ENCODE peak calls at places on chromosomes 7 and 10, in four cellular contexts. One of them, this sample, is unnamed.

GRCh38 chr10:102324061-102324460 is 71.4 kb upstream of the NFKB2 start:
- DNase-seq in prostate gland: no peak
- DNase-seq in stomach: no peak
- DNase-seq in tibial nerve: no peak
- DNase-seq in this sample: peak; percentile 58

GRCh38 chr10:62437696-62438095 is 63.5 kb downstream of the ZNF365 start:
- DNase-seq in prostate gland: peak; percentile 22
- DNase-seq in tibial nerve: peak; percentile 85
- DNase-seq in stomach: no peak
- DNase-seq in this sample: peak; percentile 69

GRCh38 chr7:22723642-22724041 is 3.4 kb upstream of the IL6 start:
- DNase-seq in tibial nerve: no peak
- DNase-seq in stomach: no peak
- DNase-seq in prostate gland: no peak
- DNase-seq in this sample: no peak

GRCh38 chr7:17601921-17602320 is 303.5 kb downstream of the AHR start:
- DNase-seq in prostate gland: no peak
- DNase-seq in stomach: no peak
- DNase-seq in tibial nerve: no peak
- DNase-seq in this sample: peak; percentile 38

GRCh38 chr10:121740069-121740468 is 141.8 kb upstream of the FGFR2 start:
- DNase-seq in tibial nerve: no peak
- DNase-seq in prostate gland: no peak
- DNase-seq in stomach: no peak
- DNase-seq in this sample: no peak

GRCh38 chr10:116748041-116748440 is 5.7 kb upstream of the HSPA12A start:
- DNase-seq in stomach: no peak
- DNase-seq in tibial nerve: no peak
- DNase-seq in prostate gland: no peak
- DNase-seq in this sample: peak; percentile 92

GRCh38 chr7:156466955-156467625 is 173.5 kb upstream of the RNF32 start:
- DNase-seq in prostate gland: no peak
- DNase-seq in stomach: no peak
- DNase-seq in tibial nerve: no peak
- DNase-seq in this sample: no peak

GRCh38 chr10:49309691-49310371 is 10.9 kb downstream of the C10orf71 start:
- DNase-seq in prostate gland: no peak
- DNase-seq in tibial nerve: no peak
- DNase-seq in stomach: no peak
- DNase-seq in this sample: no peak

GRCh38 chr10:19200211-19200610 is 151.6 kb downstream of the MALRD1 start:
- DNase-seq in stomach: no peak
- DNase-seq in tibial nerve: no peak
- DNase-seq in prostate gland: no peak
- DNase-seq in this sample: no peak

GRCh38 chr10:26448706-26449435 is 10.7 kb downstream of the APBB1IP start:
- DNase-seq in prostate gland: no peak
- DNase-seq in stomach: no peak
- DNase-seq in tibial nerve: no peak
- DNase-seq in this sample: no peak
- H3K4me3 ChIP-seq in prostate gland: no peak overlapping the region
- H3K4me3 ChIP-seq in stomach: no peak overlapping the region
- H3K4me3 ChIP-seq in tibial nerve: no peak overlapping the region
- H3K4me3 ChIP-seq in this sample: no peak overlapping the region

GRCh38 chr7:142595816-142596516 is 153.3 kb upstream of the PRSS1 start:
- DNase-seq in tibial nerve: no peak
- DNase-seq in prostate gland: no peak
- DNase-seq in stomach: no peak
- DNase-seq in this sample: no peak

GRCh38 chr7:142592664-142593063 is 156.6 kb upstream of the PRSS1 start:
- DNase-seq in prostate gland: no peak
- DNase-seq in tibial nerve: no peak
- DNase-seq in stomach: no peak
- DNase-seq in this sample: no peak

GRCh38 chr7:142594078-142594477 is 155.2 kb upstream of the PRSS1 start:
- DNase-seq in prostate gland: no peak
- DNase-seq in stomach: no peak
- DNase-seq in tibial nerve: no peak
- DNase-seq in this sample: no peak

GRCh38 chr7:142592231-142592630 is 157.0 kb upstream of the PRSS1 start:
- DNase-seq in prostate gland: no peak
- DNase-seq in stomach: no peak
- DNase-seq in tibial nerve: no peak
- DNase-seq in this sample: no peak

GRCh38 chr7:142593106-142593505 is 156.2 kb upstream of the PRSS1 start:
- DNase-seq in tibial nerve: no peak
- DNase-seq in stomach: no peak
- DNase-seq in prostate gland: no peak
- DNase-seq in this sample: no peak
- H3K4me3 ChIP-seq in tibial nerve: no peak overlapping the region
- H3K4me3 ChIP-seq in stomach: no peak overlapping the region
- H3K4me3 ChIP-seq in prostate gland: no peak overlapping the region
- H3K4me3 ChIP-seq in this sample: no peak overlapping the region

GRCh38 chr10:80078448-80079311 is at the start of gene TMEM254:
- DNase-seq in prostate gland: peak; percentile 88
- DNase-seq in tibial nerve: peak; percentile 87
- DNase-seq in stomach: peak; percentile 92
- DNase-seq in this sample: peak; percentile 71

GRCh38 chr10:80081026-80081425 is 2.6 kb downstream of the TMEM254 start:
- DNase-seq in stomach: no peak
- DNase-seq in tibial nerve: no peak
- DNase-seq in prostate gland: no peak
- DNase-seq in this sample: no peak

GRCh38 chr10:80079312-80079613 is 798 bp downstream of the TMEM254 start:
- DNase-seq in stomach: no peak
- DNase-seq in prostate gland: no peak
- DNase-seq in tibial nerve: no peak
- DNase-seq in this sample: no peak

GRCh38 chr10:80075781-80076180 is 2.7 kb upstream of the TMEM254 start:
- DNase-seq in tibial nerve: no peak
- DNase-seq in stomach: no peak
- DNase-seq in prostate gland: no peak
- DNase-seq in this sample: peak; percentile 94

GRCh38 chr10:80077869-80078447 is 507 bp upstream of the TMEM254 start:
- DNase-seq in stomach: no peak
- DNase-seq in prostate gland: no peak
- DNase-seq in tibial nerve: no peak
- DNase-seq in this sample: no peak
- H3K4me3 ChIP-seq in stomach: peak overlapping the region; percentile 69
- H3K4me3 ChIP-seq in prostate gland: peak overlapping the region; percentile 76
- H3K4me3 ChIP-seq in tibial nerve: peak overlapping the region; percentile 61
- H3K4me3 ChIP-seq in this sample: peak overlapping the region; percentile 71

DNA sequence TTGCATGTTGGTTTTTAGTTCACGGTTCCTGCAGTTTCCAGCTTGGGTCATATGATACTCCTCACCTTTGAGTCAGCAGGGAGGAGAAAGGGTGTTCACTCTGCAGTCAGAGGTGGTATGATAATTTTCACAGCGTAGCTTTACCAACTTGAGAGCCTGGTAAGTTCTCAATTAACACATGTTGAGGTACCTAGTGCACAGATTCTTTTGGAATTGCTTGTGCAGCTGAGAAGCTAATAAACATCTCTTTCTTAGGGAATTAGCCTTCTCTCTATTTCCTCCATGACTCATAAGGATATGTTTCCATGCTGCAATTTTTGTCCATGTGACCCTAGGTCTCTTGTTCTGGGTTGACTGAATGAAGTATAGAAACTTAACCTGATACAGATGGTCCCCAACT is 166.6 kb downstream of the KIF20B start:
- DNase-seq in stomach: no peak
- DNase-seq in prostate gland: no peak
- DNase-seq in tibial nerve: no peak
- DNase-seq in this sample: peak; percentile 80
- H3K4me3 ChIP-seq in stomach: no peak overlapping the region
- H3K4me3 ChIP-seq in prostate gland: no peak overlapping the region
- H3K4me3 ChIP-seq in tibial nerve: no peak overlapping the region
- H3K4me3 ChIP-seq in this sample: no peak overlapping the region

DNA sequence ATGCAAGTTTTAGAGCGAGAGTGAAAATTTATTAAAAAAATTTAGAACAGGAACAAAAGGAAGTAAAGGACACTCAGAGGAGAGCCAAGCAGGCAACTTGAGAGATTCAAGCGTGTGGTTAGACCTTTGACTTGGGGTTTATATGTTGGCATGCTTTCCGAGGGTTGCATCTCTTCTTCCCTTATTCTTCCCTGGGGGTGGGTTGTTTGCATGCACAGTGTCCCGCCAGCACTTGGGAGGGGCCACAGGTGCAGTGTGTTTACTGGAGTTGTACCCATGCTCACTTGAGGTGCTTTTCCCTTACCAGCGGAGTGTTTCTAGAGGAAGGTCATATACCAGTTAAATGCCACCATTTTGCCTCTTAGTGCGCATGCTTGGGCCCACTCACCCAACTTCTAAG is 96.3 kb downstream of the CHN2 start:
- DNase-seq in stomach: no peak
- DNase-seq in tibial nerve: no peak
- DNase-seq in prostate gland: no peak
- DNase-seq in this sample: no peak
- H3K4me3 ChIP-seq in stomach: no peak overlapping the region
- H3K4me3 ChIP-seq in tibial nerve: no peak overlapping the region
- H3K4me3 ChIP-seq in prostate gland: no peak overlapping the region
- H3K4me3 ChIP-seq in this sample: no peak overlapping the region

GRCh38 chr7:138292951-138293350 is 167.1 kb upstream of the TRIM24 start:
- DNase-seq in stomach: no peak
- DNase-seq in tibial nerve: no peak
- DNase-seq in prostate gland: no peak
- DNase-seq in this sample: no peak

GRCh38 chr7:138286846-138287245 is 173.2 kb upstream of the TRIM24 start:
- DNase-seq in tibial nerve: no peak
- DNase-seq in stomach: no peak
- DNase-seq in prostate gland: no peak
- DNase-seq in this sample: no peak

GRCh38 chr7:138289082-138289481 is 171.0 kb upstream of the TRIM24 start:
- DNase-seq in stomach: no peak
- DNase-seq in prostate gland: no peak
- DNase-seq in tibial nerve: no peak
- DNase-seq in this sample: no peak

GRCh38 chr7:138287549-138287948 is 172.5 kb upstream of the TRIM24 start:
- DNase-seq in tibial nerve: no peak
- DNase-seq in prostate gland: no peak
- DNase-seq in stomach: no peak
- DNase-seq in this sample: no peak

DNA sequence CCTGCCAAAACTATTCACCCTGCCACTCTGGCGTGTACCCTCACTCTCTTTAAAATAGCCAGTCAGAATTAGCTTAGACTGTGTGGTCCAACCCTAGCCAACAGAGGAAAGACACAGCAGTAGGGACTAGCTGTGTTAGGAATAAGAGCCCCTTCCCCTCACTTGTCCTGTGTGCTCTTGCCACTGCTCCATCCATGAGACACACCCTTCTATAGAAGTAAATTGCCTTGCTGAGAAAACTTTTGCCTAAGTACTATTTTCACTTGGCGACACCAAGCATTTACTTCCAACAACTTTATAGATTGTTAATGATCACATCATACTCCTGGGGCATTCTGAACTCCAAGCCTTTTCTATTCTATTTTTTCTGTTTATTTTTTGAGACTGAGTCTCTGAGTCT is 170.2 kb upstream of the TRIM24 start:
- DNase-seq in prostate gland: no peak
- DNase-seq in tibial nerve: no peak
- DNase-seq in stomach: no peak
- DNase-seq in this sample: no peak
- H3K4me3 ChIP-seq in prostate gland: no peak overlapping the region
- H3K4me3 ChIP-seq in tibial nerve: no peak overlapping the region
- H3K4me3 ChIP-seq in stomach: no peak overlapping the region
- H3K4me3 ChIP-seq in this sample: no peak overlapping the region

GRCh38 chr7:134690614-134691504 is 44.2 kb downstream of the BPGM start:
- DNase-seq in stomach: no peak
- DNase-seq in tibial nerve: no peak
- DNase-seq in prostate gland: no peak
- DNase-seq in this sample: no peak

GRCh38 chr7:134684165-134684564 is 37.5 kb downstream of the BPGM start:
- DNase-seq in tibial nerve: no peak
- DNase-seq in stomach: no peak
- DNase-seq in prostate gland: no peak
- DNase-seq in this sample: peak; percentile 49

GRCh38 chr7:134685250-134685649 is 38.6 kb downstream of the BPGM start:
- DNase-seq in stomach: no peak
- DNase-seq in prostate gland: no peak
- DNase-seq in tibial nerve: no peak
- DNase-seq in this sample: peak; percentile 52

GRCh38 chr7:134690016-134690415 is 43.4 kb downstream of the BPGM start:
- DNase-seq in tibial nerve: no peak
- DNase-seq in stomach: no peak
- DNase-seq in prostate gland: no peak
- DNase-seq in this sample: no peak

DNA sequence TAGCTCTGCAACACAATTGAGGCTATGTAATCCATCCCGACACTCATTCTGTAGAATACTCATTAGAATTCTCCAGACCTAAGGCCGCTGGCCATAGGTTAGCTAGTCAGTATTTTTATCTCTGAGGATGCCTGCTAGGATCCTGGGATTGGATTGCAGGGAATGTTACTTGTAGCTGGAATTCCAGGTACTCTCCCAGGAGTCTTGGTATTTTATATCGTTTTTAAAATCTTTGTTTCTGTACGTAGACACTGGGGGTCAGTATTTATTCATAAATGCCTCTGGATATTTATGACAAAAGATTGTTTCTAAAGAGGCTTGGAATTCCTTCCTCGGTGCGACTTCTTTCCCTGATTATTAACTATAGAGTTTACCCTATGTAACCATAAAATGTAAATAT is 40.1 kb downstream of the BPGM start:
- DNase-seq in tibial nerve: no peak
- DNase-seq in stomach: no peak
- DNase-seq in prostate gland: no peak
- DNase-seq in this sample: peak; percentile 30
- H3K4me3 ChIP-seq in tibial nerve: no peak overlapping the region
- H3K4me3 ChIP-seq in stomach: no peak overlapping the region
- H3K4me3 ChIP-seq in prostate gland: no peak overlapping the region
- H3K4me3 ChIP-seq in this sample: no peak overlapping the region

GRCh38 chr7:140316165-140316661 is 82.1 kb downstream of the SLC37A3 start:
- DNase-seq in tibial nerve: peak; percentile 58
- DNase-seq in stomach: peak; percentile 81
- DNase-seq in prostate gland: peak; percentile 76
- DNase-seq in this sample: peak; percentile 98
- H3K4me3 ChIP-seq in tibial nerve: peak overlapping the region; percentile 13
- H3K4me3 ChIP-seq in stomach: peak overlapping the region; percentile 23
- H3K4me3 ChIP-seq in prostate gland: peak overlapping the region; percentile 4
- H3K4me3 ChIP-seq in this sample: peak overlapping the region; percentile 1

GRCh38 chr10:111440501-111440900 is 363.7 kb downstream of the ADRA2A start:
- DNase-seq in stomach: no peak
- DNase-seq in prostate gland: no peak
- DNase-seq in tibial nerve: no peak
- DNase-seq in this sample: no peak
- H3K4me3 ChIP-seq in stomach: no peak overlapping the region
- H3K4me3 ChIP-seq in prostate gland: no peak overlapping the region
- H3K4me3 ChIP-seq in tibial nerve: no peak overlapping the region
- H3K4me3 ChIP-seq in this sample: no peak overlapping the region